ENCODE peak calls at places on chromosomes 4 and X, in five cellular contexts. K, P, B, H and X are unnamed samples.

GRCh38 chr4:77617203-77617602 is 11.6 kb downstream of the CXCL13 start:
- DNase-seq in P (no peak), K (peak), B (no peak), H (no peak), X (peak)

GRCh38 chr4:1060121-1060520 is 48.7 kb downstream of the FGFRL1 start:
- DNase-seq in B (no peak), H (no peak), K (no peak), P (no peak), X (no peak)

GRCh38 chr4:6598641-6599040 is 23.7 kb downstream of the MAN2B2 start:
- DNase-seq in K (no peak), P (no peak), B (no peak), H (no peak), X (no peak)

GRCh38 chr4:90799895-90800294 is 672.7 kb downstream of the CCSER1 start:
- DNase-seq in B (no peak), H (no peak), K (no peak), P (no peak), X (no peak)

GRCh38 chr4:157195374-157195773 is 25.2 kb upstream of the GRIA2 start:
- DNase-seq in P (no peak), B (no peak), H (no peak), K (no peak), X (no peak)

GRCh38 chr4:53183754-53184153 is 182.1 kb downstream of the SCFD2 start:
- DNase-seq in B (no peak), H (no peak), P (no peak), K (no peak), X (peak)

GRCh38 chr4:154511990-154512389 is 20.4 kb upstream of the DCHS2 start:
- DNase-seq in H (no peak), K (no peak), P (no peak), B (no peak), X (no peak)

GRCh38 chr4:105345838-105346237 is 128.0 kb downstream of the PPA2 start:
- DNase-seq in K (no peak), B (no peak), P (no peak), H (no peak), X (no peak)

GRCh38 chrX:10990418-10990817 is 120.7 kb upstream of the HCCS start:
- DNase-seq in H (no peak), B (no peak), K (no peak), P (no peak), X (no peak)

GRCh38 chrX:15853586-15854079 is 980 bp downstream of the AP1S2 start:
- DNase-seq in B (no peak), P (peak), H (no peak), K (no peak), X (peak)

GRCh38 chr4:141307241-141307689 is 86.6 kb downstream of the ZNF330 start:
- DNase-seq in B (peak), H (peak), K (peak), P (peak), X (peak)

GRCh38 chr4:184355111-184355604 is 119.2 kb downstream of the IRF2 start:
- DNase-seq in K (peak), B (no peak), P (peak), H (peak), X (peak)

GRCh38 chr4:1644906-1645657 is 39.0 kb downstream of the FAM53A start:
- DNase-seq in B (no peak), P (peak), K (peak), H (peak), X (peak)

GRCh38 chr4:31294655-31295054 is 574.5 kb downstream of the PCDH7 start:
- DNase-seq in B (no peak), H (no peak), K (no peak), P (no peak), X (no peak)

GRCh38 chr4:31295081-31295480 is 574.9 kb downstream of the PCDH7 start:
- DNase-seq in P (no peak), B (no peak), K (no peak), H (no peak), X (no peak)

GRCh38 chr4:31290836-31291235 is 570.7 kb downstream of the PCDH7 start:
- DNase-seq in H (no peak), K (no peak), P (peak), B (no peak), X (no peak)

DNA sequence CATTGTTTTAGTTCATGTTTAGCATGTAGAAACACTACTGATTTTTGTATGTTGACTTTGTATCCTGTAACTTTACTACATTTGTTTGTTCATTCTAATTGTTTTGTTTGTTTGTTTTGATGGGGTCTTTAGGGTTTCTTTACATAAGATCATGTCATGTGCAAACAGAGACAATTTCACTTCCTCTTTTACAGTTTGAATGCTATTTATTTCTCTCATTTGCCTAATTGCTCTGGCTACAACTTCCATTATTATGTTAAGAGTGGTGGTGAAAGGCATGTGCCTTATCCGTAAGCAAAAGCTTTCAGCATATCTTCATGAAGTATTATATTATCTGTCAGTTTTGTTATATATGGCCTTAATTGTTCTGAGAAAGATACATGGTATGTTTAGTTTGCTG is 571.1 kb downstream of the PCDH7 start:
- DNase-seq in B (no peak), K (no peak), P (no peak), H (no peak), X (no peak)
- H3K4me3 ChIP-seq in B (no peak), K (no peak), P (no peak), H (no peak), X (no peak)

DNA sequence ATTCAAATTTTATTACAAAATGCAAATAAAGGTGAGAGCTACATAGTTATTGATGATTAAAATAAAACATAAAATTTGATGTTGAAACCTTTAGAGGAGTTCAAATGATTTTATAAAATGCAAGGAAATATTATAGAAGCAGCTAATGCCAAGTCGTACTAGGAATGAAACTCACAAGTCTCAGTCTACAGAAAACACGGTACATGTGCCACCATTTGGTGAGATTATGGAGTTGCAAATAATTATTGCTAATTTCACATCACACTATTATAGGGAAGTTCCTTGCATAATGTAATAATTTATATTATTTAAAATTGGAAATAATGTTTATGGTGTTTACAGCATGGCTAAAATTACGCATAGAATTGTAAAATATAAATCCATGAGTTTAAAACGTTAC is 1601.7 kb upstream of the TENM3 start:
- DNase-seq in H (no peak), K (no peak), B (no peak), P (no peak), X (no peak)
- TF ChIP-seq CTCF in H (no peak), K (no peak), B (no peak), P (no peak), X (no peak)

GRCh38 chr4:118836763-118837507 is 1.0 kb upstream of the SEC24D start:
- DNase-seq in K (no peak), B (no peak), P (no peak), H (no peak), X (no peak)
- H3K4me3 ChIP-seq in K (peak), B (peak), P (peak), H (peak), X (peak)

DNA sequence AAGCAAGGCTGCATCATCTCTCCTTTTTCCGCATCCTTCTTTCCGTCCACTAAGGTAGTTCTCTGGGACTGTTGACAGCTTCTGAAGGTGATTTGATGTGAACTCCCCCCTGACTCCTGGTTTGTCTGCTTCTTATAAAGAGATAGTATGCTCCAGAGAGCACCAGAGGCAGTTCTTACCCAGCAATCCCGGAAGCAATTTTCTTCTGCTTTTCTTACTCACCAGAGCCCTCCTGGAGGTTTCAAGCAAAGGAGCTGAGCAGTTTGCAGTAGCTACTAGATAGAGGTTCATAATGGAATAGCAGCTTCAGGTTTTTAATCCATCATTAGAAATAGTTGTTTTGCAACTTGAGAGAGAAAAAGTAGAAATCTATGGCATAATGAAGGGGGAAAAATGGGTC is 151.1 kb downstream of the PALLD start:
- DNase-seq in P (no peak), H (no peak), B (no peak), K (no peak), X (no peak)
- TF ChIP-seq CTCF in P (no peak), H (no peak), B (no peak), K (no peak), X (no peak)

DNA sequence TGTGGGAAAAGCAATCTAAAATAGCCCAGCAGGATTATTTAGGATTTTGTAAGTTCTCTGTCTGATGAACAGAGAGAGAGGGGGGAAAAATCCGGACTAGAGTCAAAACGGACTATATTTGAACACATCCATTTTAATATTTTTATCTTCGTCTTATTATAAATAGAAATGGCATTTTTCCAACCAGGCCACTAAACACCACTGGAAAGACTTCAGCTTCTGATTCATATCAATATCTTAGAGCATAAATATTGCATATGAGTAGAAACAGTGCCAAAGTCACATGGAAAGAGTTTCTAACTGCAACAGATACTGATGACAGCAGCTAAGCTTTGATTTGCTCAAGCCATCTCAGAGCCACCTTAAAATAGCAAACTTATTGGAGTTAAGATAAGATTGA is 479 bp downstream of the PPARGC1A start:
- DNase-seq in H (no peak), P (no peak), K (no peak), B (no peak), X (no peak)
- H3K4me3 ChIP-seq in H (peak), P (peak), K (peak), B (no peak), X (peak)

GRCh38 chrX:69530306-69530705 is 26.2 kb downstream of the NALF2 start:
- DNase-seq in B (no peak), K (no peak), P (no peak), H (no peak), X (no peak)
- TF ChIP-seq CTCF in B (no peak), K (no peak), P (no peak), H (no peak), X (no peak)

GRCh38 chrX:17519349-17519748 is 144.3 kb downstream of the NHS start:
- DNase-seq in B (no peak), H (peak), P (no peak), K (peak), X (peak)
- H3K4me3 ChIP-seq in B (no peak), H (no peak), P (no peak), K (peak), X (no peak)